ENCODE peak calls at places on chromosomes 3 and 15, in four cellular contexts. Z, T, Y and I are unnamed samples.
A peak's percentile ranks its signal among the peaks of the same experiment; 100 is the strongest.

GRCh38 chr3:71478568-71478967 is 105.0 kb downstream of the FOXP1 start:
- DNase-seq in T (no peak), Z (no peak), Y (no peak), I (no peak)

GRCh38 chr3:46848271-46849097 is 14.8 kb downstream of the MYL3 start:
- DNase-seq in T (no peak), Y (peak; percentile 60), Z (peak; percentile 83), I (peak; percentile 63)

GRCh38 chr3:165040186-165040585 is 38.1 kb downstream of the SI start:
- DNase-seq in T (no peak), Y (no peak), Z (no peak), I (no peak)

GRCh38 chr15:33293619-33294309 is 17.0 kb upstream of the RYR3 start:
- DNase-seq in Z (no peak), Y (no peak), T (no peak), I (no peak)

GRCh38 chr3:13824521-13825316 is 55.2 kb downstream of the WNT7A start:
- DNase-seq in T (no peak), Y (no peak), Z (no peak), I (no peak)

GRCh38 chr3:194382892-194383223 is 13.3 kb upstream of the LRRC15 start:
- DNase-seq in Y (no peak), T (no peak), Z (no peak), I (no peak)

GRCh38 chr3:114902691-114903101 is 244.4 kb downstream of the ZBTB20 start:
- DNase-seq in Z (no peak), T (peak; percentile 16), Y (no peak), I (no peak)

GRCh38 chr15:96924570-96924969 is 594.1 kb downstream of the NR2F2 start:
- DNase-seq in Y (no peak), Z (no peak), T (no peak), I (no peak)

GRCh38 chr3:96814581-96815567 is at the start of gene EPHA6:
- DNase-seq in Y (no peak), Z (peak; percentile 25), T (no peak), I (peak; percentile 46)

GRCh38 chr15:44443515-44443914 is 16.1 kb downstream of the CTDSPL2 start:
- DNase-seq in Y (no peak), Z (no peak), T (no peak), I (no peak)

GRCh38 chr3:116444819-116445290 is 432 bp downstream of the LSAMP start:
- DNase-seq in Y (no peak), T (no peak), Z (peak; percentile 30), I (peak; percentile 20)

GRCh38 chr3:185900228-185900627 is 37.6 kb downstream of the TRA2B start:
- DNase-seq in Z (no peak), Y (peak; percentile 56), T (peak; percentile 69), I (no peak)

GRCh38 chr3:157275832-157276231 is 115.9 kb upstream of the CCNL1 start:
- DNase-seq in Z (no peak), T (no peak), Y (no peak), I (no peak)

GRCh38 chr3:16179771-16180736 is 5.6 kb downstream of the GALNT15 start:
- DNase-seq in Z (no peak), T (peak; percentile 31), Y (no peak), I (no peak)

GRCh38 chr3:136120373-136121348 is 75.5 kb downstream of the MSL2 start:
- DNase-seq in T (no peak), Y (no peak), Z (no peak), I (no peak)

GRCh38 chr3:16480861-16481569 is 32.5 kb downstream of the RFTN1 start:
- DNase-seq in Z (no peak), Y (no peak), T (no peak), I (no peak)

GRCh38 chr3:38614091-38614490 is 35.4 kb downstream of the SCN5A start:
- DNase-seq in Z (no peak), T (no peak), Y (no peak), I (no peak)

GRCh38 chr15:68821898-68822380 is 1.2 kb upstream of the ANP32A start:
- DNase-seq in Y (no peak), T (peak; percentile 69), Z (no peak), I (no peak)

GRCh38 chr3:109480014-109480413 is 142.7 kb upstream of the DPPA4 start:
- DNase-seq in Z (no peak), Y (no peak), T (no peak), I (no peak)

GRCh38 chr15:98774756-98775497 is 126.6 kb downstream of the IGF1R start:
- DNase-seq in T (peak; percentile 35), Z (no peak), Y (no peak), I (no peak)
- TF ChIP-seq ELF4 in T (no peak), Z (no peak), Y (no peak), I (no peak)

GRCh38 chr3:145911016-145911415 is 250.0 kb downstream of the PLOD2 start:
- DNase-seq in Y (no peak), Z (no peak), T (no peak), I (no peak)
- TF ChIP-seq ELF4 in Y (no peak), Z (no peak), T (no peak), I (no peak)

DNA sequence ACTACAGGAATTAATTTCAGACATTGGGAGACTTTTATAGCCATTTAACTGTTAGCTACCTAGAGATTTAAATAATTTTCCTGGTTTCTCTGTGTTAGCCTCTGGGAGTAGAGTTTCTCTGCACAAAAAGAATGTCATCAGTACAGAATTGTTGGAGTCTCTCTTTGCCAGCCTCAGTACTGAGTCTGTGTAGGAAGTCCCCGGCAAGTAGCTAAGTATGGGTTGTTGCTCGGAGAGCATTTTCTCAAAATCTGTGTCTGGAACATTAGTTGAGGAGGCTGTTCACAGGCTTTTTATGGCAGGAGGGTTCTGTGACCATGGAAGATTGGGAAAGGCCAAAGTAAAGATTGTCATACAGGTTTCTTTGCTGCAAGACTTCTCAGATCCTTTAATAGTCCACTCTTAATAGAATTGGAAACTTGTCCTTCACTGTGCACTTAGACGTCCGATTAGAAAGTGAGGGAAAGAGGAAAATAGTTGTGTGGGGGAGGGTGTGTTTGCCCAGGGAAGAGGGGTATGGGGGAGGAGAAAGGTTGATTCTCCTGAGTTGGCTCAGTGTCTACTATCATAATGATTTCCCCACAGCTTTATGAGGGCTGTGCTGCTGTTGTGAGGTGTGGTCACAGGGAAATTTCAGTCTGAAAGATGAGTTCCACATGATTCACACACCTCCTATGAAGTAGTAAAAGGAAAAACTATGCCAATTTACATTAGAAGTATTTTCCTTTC is 207.1 kb downstream of the PTPRG start:
- DNase-seq in Y (no peak), T (no peak), Z (no peak), I (no peak)
- TF ChIP-seq ELF4 in Y (no peak), T (no peak), Z (no peak), I (no peak)

GRCh38 chr3:43709022-43709421 is 18.3 kb downstream of the ABHD5 start:
- DNase-seq in T (peak; percentile 63), Y (no peak), Z (no peak), I (no peak)
- TF ChIP-seq ELF4 in T (no peak), Y (no peak), Z (no peak), I (no peak)